ENCODE peak calls at places on chromosomes 11 and 22, in five cellular contexts. B, W, K, S and L are unnamed samples.

GRCh38 chr11:69496631-69497220 is 15.3 kb downstream of the LINC01488 start:
- ATAC-seq in B (no peak), W (no peak), K (no peak), S (peak), L (peak)

GRCh38 chr11:48116843-48117242 is 99.8 kb upstream of the OR4B1 start:
- ATAC-seq in B (no peak), W (peak), K (peak), S (peak), L (no peak)

GRCh38 chr22:24282401-24282800 is 11.8 kb downstream of the SPECC1L start:
- ATAC-seq in B (no peak), W (no peak), K (no peak), S (no peak), L (no peak)

GRCh38 chr11:39374963-39375698 is 2084.3 kb downstream of the LRRC4C start:
- ATAC-seq in B (no peak), W (no peak), K (no peak), S (no peak), L (no peak)

GRCh38 chr11:122720482-122720881 is 65.0 kb downstream of the UBASH3B start:
- ATAC-seq in B (no peak), W (no peak), K (no peak), S (no peak), L (no peak)

GRCh38 chr22:31212783-31213626 is 907 bp downstream of the LIMK2 start:
- ATAC-seq in B (no peak), W (no peak), K (no peak), S (no peak), L (no peak)

GRCh38 chr22:35638408-35638807 is 9.8 kb upstream of the APOL6 start:
- ATAC-seq in B (no peak), W (no peak), K (no peak), S (peak), L (peak)

GRCh38 chr11:78101073-78101472 is 21.4 kb upstream of the NDUFC2 start:
- ATAC-seq in B (no peak), W (no peak), K (no peak), S (no peak), L (no peak)

GRCh38 chr22:50498322-50498861 is 9.1 kb downstream of the LMF2 start:
- ATAC-seq in B (peak), W (peak), K (peak), S (peak), L (peak)

GRCh38 chr11:1939006-1939626 is 8.0 kb upstream of the MRPL23 start:
- ATAC-seq in B (no peak), W (peak), K (peak), S (no peak), L (no peak)

GRCh38 chr11:13347901-13348300 is 70.3 kb downstream of the BMAL1 start:
- ATAC-seq in B (no peak), W (no peak), K (no peak), S (peak), L (no peak)

GRCh38 chr11:106031210-106031845 is 9.3 kb upstream of the MSANTD4 start:
- ATAC-seq in B (no peak), W (peak), K (no peak), S (no peak), L (no peak)

GRCh38 chr22:18929459-18929858 is 6.6 kb downstream of the PRODH start:
- ATAC-seq in B (no peak), W (no peak), K (no peak), S (peak), L (peak)

GRCh38 chr22:40161182-40161581 is 16.5 kb upstream of the TNRC6B start:
- ATAC-seq in B (no peak), W (no peak), K (no peak), S (no peak), L (no peak)

GRCh38 chr11:62011881-62012280 is 44.4 kb upstream of the FTH1 start:
- ATAC-seq in B (no peak), W (no peak), K (no peak), S (no peak), L (no peak)

GRCh38 chr11:12362857-12363256 is 14.5 kb upstream of the PARVA start:
- ATAC-seq in B (peak), W (no peak), K (no peak), S (no peak), L (no peak)

GRCh38 chr11:63554901-63555218 is 8.3 kb downstream of the PLAAT2 start:
- ATAC-seq in B (no peak), W (no peak), K (no peak), S (no peak), L (no peak)

GRCh38 chr11:17744151-17744940 is 9.8 kb downstream of the KCNC1 start:
- ATAC-seq in B (no peak), W (peak), K (no peak), S (no peak), L (no peak)

GRCh38 chr22:35617137-35617755 is at the start of gene MB:
- ATAC-seq in B (no peak), W (no peak), K (no peak), S (no peak), L (no peak)

GRCh38 chr22:28882545-28882877 is 861 bp upstream of the ZNRF3 start:
- ATAC-seq in B (no peak), W (no peak), K (no peak), S (no peak), L (no peak)

GRCh38 chr11:117900144-117900651 is 23.7 kb upstream of the FXYD6 start:
- ATAC-seq in B (no peak), W (no peak), K (no peak), S (peak), L (peak)

GRCh38 chr11:76030286-76030685 is 176.0 kb downstream of the WNT11 start:
- ATAC-seq in B (no peak), W (no peak), K (no peak), S (no peak), L (no peak)

GRCh38 chr11:132894598-132894997 is 637.7 kb downstream of the OPCML start:
- ATAC-seq in B (no peak), W (no peak), K (no peak), S (no peak), L (no peak)

GRCh38 chr22:40147388-40148176 is 30.1 kb upstream of the TNRC6B start:
- ATAC-seq in B (no peak), W (no peak), K (no peak), S (peak), L (no peak)

GRCh38 chr11:65522640-65523322 is 2.1 kb upstream of the SCYL1 start:
- ATAC-seq in B (no peak), W (no peak), K (no peak), S (no peak), L (no peak)

GRCh38 chr11:119185916-119186634 is 800 bp downstream of the NHERF4 start:
- ATAC-seq in B (no peak), W (no peak), K (no peak), S (peak), L (no peak)

GRCh38 chr11:131638889-131639288 is 268.5 kb downstream of the NTM start:
- ATAC-seq in B (no peak), W (no peak), K (no peak), S (no peak), L (no peak)

GRCh38 chr11:67410984-67411784 is 4.3 kb upstream of the CARNS1 start:
- ATAC-seq in B (no peak), W (no peak), K (no peak), S (no peak), L (no peak)

GRCh38 chr11:96123301-96123700 is 199.4 kb upstream of the MTMR2 start:
- ATAC-seq in B (no peak), W (peak), K (peak), S (no peak), L (no peak)

GRCh38 chr11:110289472-110289871 is 6.9 kb downstream of the RDX start:
- ATAC-seq in B (no peak), W (no peak), K (no peak), S (no peak), L (no peak)

GRCh38 chr11:127971448-127971847 is 615.9 kb downstream of the ETS1 start:
- ATAC-seq in B (no peak), W (no peak), K (no peak), S (no peak), L (no peak)

GRCh38 chr11:88050247-88050646 is 125.0 kb downstream of the RAB38 start:
- ATAC-seq in B (no peak), W (no peak), K (no peak), S (no peak), L (no peak)

GRCh38 chr11:45204761-45205160 is 58.3 kb downstream of the PRDM11 start:
- ATAC-seq in B (no peak), W (peak), K (no peak), S (no peak), L (no peak)

GRCh38 chr11:74776546-74776945 is 27.9 kb downstream of the RNF169 start:
- ATAC-seq in B (no peak), W (no peak), K (no peak), S (no peak), L (no peak)

GRCh38 chr11:123562166-123562565 is 92.3 kb downstream of the SCN3B start:
- ATAC-seq in B (no peak), W (no peak), K (no peak), S (no peak), L (no peak)